ENCODE peak calls at places on chromosomes 1 and 21, in eight cellular contexts. One of them, this sample, is unnamed.

GRCh38 chr1:29383972-29384371 is 147.7 kb downstream of the PTPRU start:
- DNase-seq in SHP77: no peak
- DNase-seq in amygdala: no peak
- DNase-seq in PC-9: no peak
- DNase-seq in NCI-H2081: no peak
- DNase-seq in testis: no peak
- DNase-seq in CD14-positive monocyte: no peak
- DNase-seq in CD4-positive, alpha-beta memory T cell: no peak
- DNase-seq in this sample: no peak

GRCh38 chr1:63907051-63907450 is 133.2 kb downstream of the ROR1 start:
- DNase-seq in SHP77: no peak
- DNase-seq in amygdala: no peak
- DNase-seq in PC-9: no peak
- DNase-seq in NCI-H2081: no peak
- DNase-seq in testis: no peak
- DNase-seq in CD14-positive monocyte: no peak
- DNase-seq in CD4-positive, alpha-beta memory T cell: no peak
- DNase-seq in this sample: no peak

GRCh38 chr1:62185677-62186076 is 9.0 kb upstream of the L1TD1 start:
- DNase-seq in SHP77: no peak
- DNase-seq in amygdala: no peak
- DNase-seq in PC-9: no peak
- DNase-seq in NCI-H2081: no peak
- DNase-seq in testis: no peak
- DNase-seq in CD14-positive monocyte: no peak
- DNase-seq in CD4-positive, alpha-beta memory T cell: no peak
- DNase-seq in this sample: no peak

GRCh38 chr1:32503153-32503552 is 36.1 kb upstream of the ZBTB8A start:
- DNase-seq in SHP77: no peak
- DNase-seq in amygdala: no peak
- DNase-seq in PC-9: no peak
- DNase-seq in NCI-H2081: no peak
- DNase-seq in testis: no peak
- DNase-seq in CD14-positive monocyte: no peak
- DNase-seq in CD4-positive, alpha-beta memory T cell: no peak
- DNase-seq in this sample: no peak

GRCh38 chr21:41616063-41616591 is 108.2 kb upstream of the TMPRSS2 start:
- DNase-seq in SHP77: no peak
- DNase-seq in amygdala: no peak
- DNase-seq in PC-9: no peak
- DNase-seq in NCI-H2081: no peak
- DNase-seq in testis: no peak
- DNase-seq in CD14-positive monocyte: no peak
- DNase-seq in CD4-positive, alpha-beta memory T cell: no peak
- DNase-seq in this sample: no peak

GRCh38 chr1:47708658-47709301 is 270.9 kb downstream of the FOXD2 start:
- DNase-seq in SHP77: no peak
- DNase-seq in amygdala: no peak
- DNase-seq in PC-9: no peak
- DNase-seq in NCI-H2081: peak
- DNase-seq in testis: no peak
- DNase-seq in CD14-positive monocyte: no peak
- DNase-seq in CD4-positive, alpha-beta memory T cell: no peak
- DNase-seq in this sample: no peak

GRCh38 chr1:27577504-27578188 is 26.3 kb downstream of the AHDC1 start:
- DNase-seq in SHP77: peak
- DNase-seq in amygdala: no peak
- DNase-seq in PC-9: no peak
- DNase-seq in NCI-H2081: no peak
- DNase-seq in testis: no peak
- DNase-seq in CD14-positive monocyte: no peak
- DNase-seq in CD4-positive, alpha-beta memory T cell: no peak
- DNase-seq in this sample: no peak

GRCh38 chr1:62209931-62210595 is 15.4 kb downstream of the L1TD1 start:
- DNase-seq in SHP77: no peak
- DNase-seq in amygdala: no peak
- DNase-seq in PC-9: peak
- DNase-seq in NCI-H2081: no peak
- DNase-seq in testis: no peak
- DNase-seq in CD14-positive monocyte: no peak
- DNase-seq in CD4-positive, alpha-beta memory T cell: no peak
- DNase-seq in this sample: no peak

GRCh38 chr1:226653311-226653921 is 85.7 kb downstream of the ITPKB start:
- DNase-seq in SHP77: no peak
- DNase-seq in amygdala: no peak
- DNase-seq in PC-9: no peak
- DNase-seq in NCI-H2081: no peak
- DNase-seq in testis: no peak
- DNase-seq in CD14-positive monocyte: no peak
- DNase-seq in CD4-positive, alpha-beta memory T cell: peak
- DNase-seq in this sample: peak

GRCh38 chr1:242525769-242526168 is 1.3 kb upstream of the PLD5 start:
- DNase-seq in SHP77: no peak
- DNase-seq in amygdala: no peak
- DNase-seq in PC-9: no peak
- DNase-seq in NCI-H2081: no peak
- DNase-seq in testis: no peak
- DNase-seq in CD14-positive monocyte: no peak
- DNase-seq in CD4-positive, alpha-beta memory T cell: no peak
- DNase-seq in this sample: no peak

GRCh38 chr1:179971563-179972496 is 17.2 kb downstream of the CEP350 start:
- DNase-seq in SHP77: no peak
- DNase-seq in amygdala: no peak
- DNase-seq in PC-9: no peak
- DNase-seq in NCI-H2081: no peak
- DNase-seq in testis: no peak
- DNase-seq in CD14-positive monocyte: no peak
- DNase-seq in CD4-positive, alpha-beta memory T cell: no peak
- DNase-seq in this sample: no peak

GRCh38 chr1:180181048-180181447 is 26.4 kb downstream of the QSOX1 start:
- DNase-seq in SHP77: no peak
- DNase-seq in amygdala: no peak
- DNase-seq in PC-9: no peak
- DNase-seq in NCI-H2081: peak
- DNase-seq in testis: peak
- DNase-seq in CD14-positive monocyte: no peak
- DNase-seq in CD4-positive, alpha-beta memory T cell: no peak
- DNase-seq in this sample: peak

GRCh38 chr1:88538222-88538899 is 145.7 kb upstream of the PKN2 start:
- DNase-seq in SHP77: no peak
- DNase-seq in amygdala: no peak
- DNase-seq in PC-9: no peak
- DNase-seq in NCI-H2081: no peak
- DNase-seq in testis: no peak
- DNase-seq in CD14-positive monocyte: no peak
- DNase-seq in CD4-positive, alpha-beta memory T cell: no peak
- DNase-seq in this sample: no peak

GRCh38 chr1:112527266-112528010 is 18.7 kb downstream of the WNT2B start:
- DNase-seq in SHP77: no peak
- DNase-seq in amygdala: no peak
- DNase-seq in PC-9: no peak
- DNase-seq in NCI-H2081: no peak
- DNase-seq in testis: no peak
- DNase-seq in CD14-positive monocyte: no peak
- DNase-seq in CD4-positive, alpha-beta memory T cell: no peak
- DNase-seq in this sample: no peak

GRCh38 chr21:29299906-29300546 is 1.3 kb downstream of the BACH1 start:
- DNase-seq in SHP77: peak
- DNase-seq in amygdala: no peak
- DNase-seq in PC-9: peak
- DNase-seq in NCI-H2081: peak
- DNase-seq in testis: peak
- DNase-seq in CD14-positive monocyte: peak
- DNase-seq in CD4-positive, alpha-beta memory T cell: peak
- DNase-seq in this sample: peak

This sample was measured in stimulated activated CD4-positive, alpha-beta T cell treated with anti-CD3 and anti-CD28 coated beads, Interleukin-15, amount 100 ng/mL, for 24 hours.